ENCODE peak calls at places on chromosomes 13 and 19, in eight cellular contexts. V, S, W, R, H, Q, N and E are unnamed samples.

GRCh38 chr19:50490991-50491472 is 14.4 kb upstream of the GARIN5A start:
- DNase-seq in V (no peak), S (no peak), W (no peak), R (no peak), H (no peak), Q (no peak), N (no peak), E (no peak)

GRCh38 chr13:31322025-31322424 is 122.2 kb downstream of the B3GLCT start:
- DNase-seq in V (no peak), S (no peak), W (no peak), R (no peak), H (no peak), Q (no peak), N (no peak), E (no peak)

GRCh38 chr13:99990045-99990977 is 8.7 kb downstream of the ZIC2 start:
- DNase-seq in V (no peak), S (peak; percentile 49), W (no peak), R (no peak), H (no peak), Q (no peak), N (peak; percentile 91), E (peak; percentile 66)

GRCh38 chr19:10919352-10920287 is 8.8 kb downstream of the YIPF2 start:
- DNase-seq in V (no peak), S (no peak), W (no peak), R (no peak), H (no peak), Q (no peak), N (peak; percentile 36), E (no peak)

GRCh38 chr19:15244808-15245207 is 12.6 kb upstream of the EPHX3 start:
- DNase-seq in V (no peak), S (no peak), W (no peak), R (no peak), H (no peak), Q (no peak), N (no peak), E (no peak)

GRCh38 chr13:33611016-33611805 is 206.7 kb upstream of the RFC3 start:
- DNase-seq in V (no peak), S (peak; percentile 86), W (peak; percentile 83), R (peak; percentile 85), H (peak; percentile 57), Q (peak; percentile 23), N (no peak), E (no peak)

GRCh38 chr13:102295316-102296048 is 106.4 kb downstream of the FGF14 start:
- DNase-seq in V (no peak), S (no peak), W (no peak), R (peak; percentile 26), H (no peak), Q (peak; percentile 33), N (no peak), E (no peak)

GRCh38 chr19:35365303-35365702 is 5.6 kb upstream of the GPR42 start:
- DNase-seq in V (no peak), S (no peak), W (no peak), R (no peak), H (no peak), Q (no peak), N (no peak), E (no peak)

GRCh38 chr13:48975926-48976676 is 389 bp downstream of the FNDC3A start:
- DNase-seq in V (peak; percentile 52), S (peak; percentile 85), W (peak; percentile 67), R (peak; percentile 78), H (no peak), Q (peak; percentile 39), N (peak; percentile 93), E (peak; percentile 80)

GRCh38 chr13:73945871-73946270 is 188.3 kb downstream of the KLF12 start:
- DNase-seq in V (no peak), S (peak; percentile 48), W (no peak), R (peak; percentile 57), H (no peak), Q (no peak), N (peak; percentile 63), E (no peak)

GRCh38 chr13:98390086-98390697 is 186.7 kb downstream of the STK24 start:
- DNase-seq in V (no peak), S (peak; percentile 69), W (no peak), R (peak; percentile 20), H (no peak), Q (no peak), N (peak; percentile 57), E (no peak)

GRCh38 chr13:113275387-113275786 is 21.7 kb upstream of the LAMP1 start:
- DNase-seq in V (peak; percentile 42), S (no peak), W (peak; percentile 84), R (peak; percentile 64), H (no peak), Q (peak; percentile 39), N (peak; percentile 87), E (peak; percentile 57)

GRCh38 chr19:4499318-4499717 is 19.0 kb downstream of the PLIN4 start:
- DNase-seq in V (no peak), S (no peak), W (no peak), R (no peak), H (no peak), Q (no peak), N (no peak), E (no peak)

GRCh38 chr19:14318873-14319272 is 62.4 kb upstream of the ADGRE5 start:
- DNase-seq in V (no peak), S (no peak), W (no peak), R (no peak), H (no peak), Q (no peak), N (peak; percentile 81), E (peak; percentile 72)

GRCh38 chr19:435056-435706 is 25.7 kb downstream of the SHC2 start:
- DNase-seq in V (no peak), S (peak; percentile 20), W (no peak), R (no peak), H (no peak), Q (no peak), N (no peak), E (no peak)

GRCh38 chr19:18657590-18658365 is 20.9 kb downstream of the KLHL26 start:
- DNase-seq in V (peak; percentile 56), S (no peak), W (no peak), R (peak; percentile 91), H (peak; percentile 65), Q (peak; percentile 45), N (peak; percentile 74), E (no peak)

GRCh38 chr19:11699931-11700794 is 38.6 kb downstream of the ZNF823 start:
- DNase-seq in V (peak; percentile 51), S (peak; percentile 34), W (peak; percentile 33), R (peak; percentile 31), H (no peak), Q (peak; percentile 2), N (peak; percentile 56), E (no peak)

GRCh38 chr13:38755792-38756191 is 68.9 kb downstream of the FREM2 start:
- DNase-seq in V (no peak), S (no peak), W (no peak), R (no peak), H (no peak), Q (no peak), N (no peak), E (no peak)

GRCh38 chr13:40228981-40229380 is 437.5 kb downstream of the FOXO1 start:
- DNase-seq in V (no peak), S (no peak), W (no peak), R (no peak), H (no peak), Q (no peak), N (no peak), E (no peak)

GRCh38 chr19:18942692-18943091 is 1.7 kb upstream of the HOMER3 start:
- DNase-seq in V (no peak), S (no peak), W (no peak), R (no peak), H (no peak), Q (no peak), N (no peak), E (no peak)

GRCh38 chr13:96065851-96066250 is 12.7 kb upstream of the UGGT2 start:
- DNase-seq in V (no peak), S (no peak), W (no peak), R (no peak), H (no peak), Q (no peak), N (no peak), E (no peak)

GRCh38 chr19:38735257-38735686 is 9.0 kb downstream of the CAPN12 start:
- DNase-seq in V (no peak), S (no peak), W (no peak), R (no peak), H (no peak), Q (no peak), N (peak; percentile 92), E (peak; percentile 70)

GRCh38 chr13:83019986-83020385 is 862.3 kb downstream of the SLITRK1 start:
- DNase-seq in V (no peak), S (no peak), W (no peak), R (no peak), H (no peak), Q (no peak), N (no peak), E (no peak)

GRCh38 chr13:94950303-94950702 is 238.0 kb upstream of the SOX21 start:
- DNase-seq in V (no peak), S (peak; percentile 51), W (no peak), R (no peak), H (no peak), Q (no peak), N (peak; percentile 72), E (no peak)

GRCh38 chr13:91348906-91349435 is 1.5 kb downstream of the MIR17HG start:
- DNase-seq in V (peak; percentile 41), S (peak; percentile 90), W (peak; percentile 75), R (peak; percentile 77), H (no peak), Q (peak; percentile 49), N (peak; percentile 94), E (peak; percentile 91)